ENCODE peak calls at places on chromosomes 1 and 21, in four cellular contexts. H is aorta; U is breast epithelium; P is CD8-positive, alpha-beta memory T cell. S is an unnamed sample.

GRCh38 chr1:179867493-179868330 is 9.9 kb downstream of the TOR1AIP2 start:
- DNase-seq in H (no peak), U (no peak), P (peak; percentile 33), S (peak; percentile 20)

GRCh38 chr1:165545974-165546373 is 2.2 kb downstream of the LRRC52 start:
- DNase-seq in H (no peak), U (no peak), P (no peak), S (no peak)

GRCh38 chr21:44958471-44959191 is 18.8 kb downstream of the SLX9 start:
- DNase-seq in H (peak; percentile 92), U (peak; percentile 87), P (no peak), S (no peak)

GRCh38 chr1:178633068-178633467 is 92.0 kb upstream of the RALGPS2 start:
- DNase-seq in H (no peak), U (no peak), P (no peak), S (no peak)

GRCh38 chr21:45409466-45410150 is 4.6 kb downstream of the COL18A1 start:
- DNase-seq in H (peak; percentile 65), U (no peak), P (no peak), S (no peak)

GRCh38 chr1:93244298-93245069 is 64.0 kb downstream of the CCDC18 start:
- DNase-seq in H (no peak), U (no peak), P (no peak), S (no peak)

GRCh38 chr1:235073331-235073967 is 55.2 kb downstream of the TOMM20 start:
- DNase-seq in H (peak; percentile 64), U (peak; percentile 96), P (no peak), S (no peak)

GRCh38 chr1:241240084-241240483 is 116.9 kb downstream of the RGS7 start:
- DNase-seq in H (no peak), U (no peak), P (no peak), S (no peak)

GRCh38 chr1:157695417-157695816 is 5.2 kb downstream of the FCRL3 start:
- DNase-seq in H (no peak), U (no peak), P (no peak), S (no peak)

GRCh38 chr1:158272681-158273080 is 17.0 kb upstream of the CD1C start:
- DNase-seq in H (no peak), U (no peak), P (no peak), S (no peak)

GRCh38 chr21:34154878-34155277 is 81.5 kb downstream of the MRPS6 start:
- DNase-seq in H (no peak), U (no peak), P (no peak), S (no peak)

GRCh38 chr1:82517586-82517985 is 716.9 kb downstream of the ADGRL2 start:
- DNase-seq in H (peak; percentile 69), U (no peak), P (no peak), S (no peak)

GRCh38 chr1:30681782-30682181 is 41.6 kb downstream of the MATN1 start:
- DNase-seq in H (no peak), U (peak; percentile 28), P (no peak), S (no peak)

GRCh38 chr1:109655624-109656519 is at the start of gene GSTM4:
- DNase-seq in H (peak; percentile 93), U (peak; percentile 79), P (peak; percentile 51), S (peak; percentile 43)

GRCh38 chr21:44443891-44444285 is 11.4 kb upstream of the LRRC3 start:
- DNase-seq in H (peak; percentile 37), U (no peak), P (no peak), S (no peak)

GRCh38 chr21:10521091-10521598 is at the start of gene TPTE:
- DNase-seq in H (no peak), U (no peak), P (no peak), S (no peak)
- H3K9me3 ChIP-seq in H (no peaks in the 10 kb centered on the region), U (peaks cover 34% of the 10 kb centered on the region), P (no peaks in the 10 kb centered on the region), S (peaks cover 2% of the 10 kb centered on the region)

GRCh38 chr21:9767592-9768375 is 753.6 kb upstream of the TPTE start:
- DNase-seq in H (no peak), U (no peak), P (no peak), S (no peak)

GRCh38 chr21:9774347-9774746 is 747.0 kb upstream of the TPTE start:
- DNase-seq in H (no peak), U (no peak), P (no peak), S (no peak)

GRCh38 chr21:9772348-9772672 is 749.1 kb upstream of the TPTE start:
- DNase-seq in H (no peak), U (no peak), P (no peak), S (no peak)
- H3K9me3 ChIP-seq in H (peaks cover 3% of the 10 kb centered on the region), U (peaks cover 42% of the 10 kb centered on the region), P (peaks cover 8% of the 10 kb centered on the region), S (peaks cover 3% of the 10 kb centered on the region)

DNA sequence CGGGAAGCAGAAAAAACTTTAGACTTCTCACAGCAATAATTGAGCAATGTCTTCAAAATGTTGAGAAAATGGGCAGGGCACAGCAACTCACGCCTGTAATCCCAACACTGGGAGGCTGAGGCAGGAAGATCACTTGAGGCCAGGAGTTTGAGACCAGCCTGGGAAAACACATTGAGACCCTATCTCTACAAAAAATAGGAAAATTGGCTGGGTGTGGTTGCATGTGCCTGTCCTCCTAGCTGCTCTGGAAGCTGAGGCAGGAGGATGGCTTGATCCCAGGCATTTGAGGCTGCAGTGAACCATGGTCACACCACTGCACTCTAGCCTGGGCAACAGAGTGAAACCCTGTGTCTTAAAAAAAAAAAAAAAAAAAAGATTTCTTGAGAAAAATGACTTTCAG is 7.8 kb upstream of the ZFP69 start:
- DNase-seq in H (no peak), U (no peak), P (no peak), S (no peak)
- H3K9me3 ChIP-seq in H (peaks cover 9% of the 10 kb centered on the region), U (peaks cover 57% of the 10 kb centered on the region), P (peaks cover 48% of the 10 kb centered on the region), S (peaks cover 19% of the 10 kb centered on the region)

DNA sequence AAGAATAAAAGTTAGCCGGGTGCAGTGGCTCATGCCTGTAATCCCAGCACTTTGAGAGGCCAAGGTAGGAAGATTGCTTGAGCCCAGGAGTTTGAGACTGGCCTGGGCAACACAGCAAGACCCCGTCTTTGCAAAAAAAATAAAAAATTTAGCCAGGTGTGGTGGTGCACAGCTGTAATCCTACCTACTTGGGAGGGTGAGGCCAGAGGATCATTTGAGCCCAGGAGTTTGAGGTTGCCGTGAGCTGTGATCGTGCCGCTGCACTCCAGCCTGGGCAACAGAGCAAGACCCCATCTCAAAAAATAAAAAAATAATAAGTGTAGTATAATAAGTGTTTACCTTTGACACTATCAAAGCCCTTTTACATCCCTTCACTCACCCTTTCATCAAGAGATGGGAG is 5.0 kb downstream of the ACTN2 start:
- DNase-seq in H (no peak), U (no peak), P (no peak), S (no peak)
- H3K9me3 ChIP-seq in H (no peaks in the 10 kb centered on the region), U (no peaks in the 10 kb centered on the region), P (no peaks in the 10 kb centered on the region), S (no peaks in the 10 kb centered on the region)

GRCh38 chr1:227607336-227607898 is 44.1 kb downstream of the ZNF678 start:
- DNase-seq in H (no peak), U (no peak), P (no peak), S (no peak)

GRCh38 chr1:227612658-227613057 is 49.3 kb downstream of the ZNF678 start:
- DNase-seq in H (no peak), U (no peak), P (no peak), S (no peak)
- H3K9me3 ChIP-seq in H (peaks cover 12% of the 10 kb centered on the region), U (peaks cover 11% of the 10 kb centered on the region), P (peaks cover 7% of the 10 kb centered on the region), S (peaks cover 24% of the 10 kb centered on the region)

GRCh38 chr21:10616535-10616934 is 95.2 kb downstream of the TPTE start:
- DNase-seq in H (no peak), U (no peak), P (no peak), S (no peak)
- H3K9me3 ChIP-seq in H (peaks cover 6% of the 10 kb centered on the region), U (peaks cover 20% of the 10 kb centered on the region), P (no peaks in the 10 kb centered on the region), S (peaks cover 7% of the 10 kb centered on the region)

DNA sequence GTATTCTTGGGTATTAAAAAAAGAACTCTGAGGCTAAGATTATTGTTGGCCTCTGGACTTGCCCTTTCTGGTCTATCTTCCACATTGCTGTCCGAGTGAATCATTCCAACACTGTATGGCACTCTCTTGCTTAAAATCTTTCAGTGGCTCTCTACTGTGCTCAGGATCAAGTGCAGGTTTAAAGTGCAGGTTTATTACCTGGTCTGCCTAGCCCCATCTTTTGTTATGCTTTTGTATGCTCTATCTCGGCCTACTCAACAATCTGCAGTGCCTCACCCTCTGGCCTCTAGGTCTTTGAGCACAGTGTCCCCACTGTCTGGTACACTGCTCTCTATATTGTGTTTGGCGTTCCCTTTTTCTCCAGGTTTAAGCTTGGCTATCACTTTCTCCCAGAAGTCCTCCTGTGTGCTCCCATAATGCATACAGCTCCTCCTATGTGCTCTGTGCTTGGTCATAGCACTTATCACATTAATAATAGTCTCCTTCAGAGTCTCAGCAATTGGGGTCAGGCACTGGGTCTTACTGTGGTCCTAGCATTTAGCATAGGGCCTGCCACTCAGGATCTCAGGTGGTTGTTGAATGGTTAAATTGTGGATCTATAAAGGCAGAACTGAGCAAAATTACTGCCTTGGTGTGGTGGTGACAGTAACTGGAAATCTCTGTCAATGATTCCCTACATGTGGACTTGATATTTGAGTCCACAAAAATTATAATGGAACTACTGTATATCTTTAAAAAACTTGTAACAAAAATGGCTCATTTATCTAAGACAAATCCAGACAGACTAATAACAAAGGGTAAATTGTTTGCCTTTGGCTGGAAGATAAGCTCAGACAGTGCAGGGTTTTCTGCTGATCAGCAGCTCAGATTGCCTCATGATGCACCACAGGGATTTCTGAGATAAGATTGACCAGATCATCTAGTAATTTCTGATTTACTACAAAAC is 10.6 kb upstream of the LDLRAD1 start:
- DNase-seq in H (no peak), U (no peak), P (no peak), S (no peak)
- H3K9me3 ChIP-seq in H (no peaks in the 10 kb centered on the region), U (no peaks in the 10 kb centered on the region), P (no peaks in the 10 kb centered on the region), S (no peaks in the 10 kb centered on the region)

DNA sequence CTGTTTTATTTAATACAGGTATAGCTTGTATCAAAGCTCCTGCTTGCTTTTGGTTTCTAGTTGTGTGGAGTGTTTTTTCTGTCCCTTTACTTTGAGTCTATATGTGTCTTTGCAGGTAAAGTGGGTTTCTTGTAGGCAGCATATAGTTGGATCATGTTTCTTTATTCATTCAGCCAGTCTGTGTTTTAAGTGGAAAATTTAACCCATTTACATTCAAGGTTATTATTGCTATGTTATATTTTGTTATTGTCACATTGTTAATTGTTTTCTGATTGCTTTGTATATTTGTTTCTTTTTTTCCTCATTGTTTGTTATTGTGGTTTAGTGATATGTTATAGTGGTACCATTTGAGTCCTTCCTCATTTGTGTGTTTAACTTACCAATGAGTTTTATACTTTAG is 26.7 kb downstream of the CLDN19 start:
- DNase-seq in H (no peak), U (no peak), P (no peak), S (no peak)
- H3K9me3 ChIP-seq in H (peaks cover 3% of the 10 kb centered on the region), U (peaks cover 11% of the 10 kb centered on the region), P (peaks cover 12% of the 10 kb centered on the region), S (peaks cover 4% of the 10 kb centered on the region)

DNA sequence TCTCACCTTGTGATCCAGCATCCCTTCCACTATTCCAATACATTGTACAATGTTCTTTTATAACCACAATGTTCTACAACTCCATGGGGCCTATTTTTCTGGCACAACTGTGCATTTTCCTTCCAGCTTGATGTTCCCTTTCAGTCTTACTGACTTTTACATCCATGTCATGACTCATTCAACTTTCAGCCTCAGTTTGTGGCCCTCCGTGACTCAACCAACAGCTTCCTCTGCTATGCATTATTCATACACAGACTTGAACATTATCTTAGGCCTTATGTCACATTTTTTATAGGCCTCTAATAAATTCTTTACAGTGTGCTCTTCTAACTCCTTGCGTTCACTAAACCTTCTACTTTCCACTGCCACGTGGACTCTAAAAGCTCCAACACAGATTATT is 119.4 kb upstream of the PRMT6 start:
- DNase-seq in H (no peak), U (no peak), P (no peak), S (no peak)
- H3K9me3 ChIP-seq in H (no peaks in the 10 kb centered on the region), U (no peaks in the 10 kb centered on the region), P (no peaks in the 10 kb centered on the region), S (no peaks in the 10 kb centered on the region)

DNA sequence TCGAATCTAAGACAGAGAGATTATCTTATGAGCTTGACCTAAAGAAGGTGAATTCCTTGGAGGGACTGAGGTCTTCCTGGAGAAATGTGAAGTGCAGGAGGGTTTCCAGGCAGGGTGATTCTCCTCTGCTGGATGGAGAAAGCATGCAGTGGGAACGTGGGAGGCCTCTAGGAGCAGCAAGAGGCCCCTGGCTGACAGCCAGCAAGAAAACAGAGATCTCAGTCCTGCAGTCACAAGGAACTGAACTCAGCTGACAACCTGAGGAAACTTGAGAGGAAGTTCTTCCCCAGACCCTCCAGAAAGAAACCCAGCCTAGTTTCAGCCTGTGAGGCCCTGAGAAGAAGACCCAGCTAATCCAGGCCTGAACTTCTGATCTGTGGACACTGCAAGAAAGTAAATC is 345.9 kb downstream of the FAM72C start:
- DNase-seq in H (no peak), U (no peak), P (no peak), S (no peak)
- H3K9me3 ChIP-seq in H (no peaks in the 10 kb centered on the region), U (no peaks in the 10 kb centered on the region), P (no peaks in the 10 kb centered on the region), S (no peaks in the 10 kb centered on the region)

S was measured in T-helper 17 cell.